ENCODE peak calls at places on chromosomes 12 and 14, in seven cellular contexts. W is posterior vena cava; X is stimulated activated CD4-positive, alpha-beta T cell treated with anti-CD3 and anti-CD28 coated beads, Interleukin-1b, Interleukin-23, amount 100 ng/mL, for 48 hours; J is kidney epithelial cell; U is activated CD8-positive, alpha-beta memory T cell treated with anti-CD3 and anti-CD28 coated beads for 48 hours; E is naive B cell; A is breast epithelium. Z is an unnamed sample.
A peak's percentile ranks its signal among the peaks of the same experiment; 100 is the strongest.

GRCh38 chr14:95334044-95334443 is 14.3 kb upstream of the CLMN start:
- DNase-seq in W (no peak), X (no peak), J (no peak), U (no peak), E (no peak), A (no peak), Z (no peak)

GRCh38 chr14:104150201-104151027 is 12.0 kb downstream of the KIF26A start:
- DNase-seq in W (no peak), X (no peak), J (no peak), U (no peak), E (no peak), A (no peak), Z (no peak)

GRCh38 chr14:74974364-74975058 is 19.1 kb upstream of the PGF start:
- DNase-seq in W (no peak), X (no peak), J (no peak), U (no peak), E (no peak), A (no peak), Z (no peak)

GRCh38 chr12:12718382-12718761 is 1.2 kb downstream of the CDKN1B start:
- DNase-seq in W (no peak), X (no peak), J (no peak), U (no peak), E (no peak), A (no peak), Z (no peak)

GRCh38 chr12:31865023-31865422 is 94.2 kb upstream of the RESF1 start:
- DNase-seq in W (no peak), X (no peak), J (no peak), U (no peak), E (no peak), A (no peak), Z (no peak)

GRCh38 chr12:79655036-79655435 is 35.7 kb downstream of the PAWR start:
- DNase-seq in W (no peak), X (no peak), J (no peak), U (no peak), E (no peak), A (no peak), Z (no peak)

GRCh38 chr14:68363841-68364711 is 428.8 kb downstream of the ZFP36L1 start:
- DNase-seq in W (peak; percentile 86), X (no peak), J (peak; percentile 70), U (no peak), E (no peak), A (no peak), Z (peak; percentile 62)

GRCh38 chr12:30010071-30011052 is 226.6 kb upstream of the TMTC1 start:
- DNase-seq in W (no peak), X (no peak), J (no peak), U (no peak), E (no peak), A (no peak), Z (no peak)

GRCh38 chr14:101061411-101062064 is 158.0 kb upstream of the RTL1 start:
- DNase-seq in W (peak; percentile 62), X (no peak), J (no peak), U (no peak), E (no peak), A (no peak), Z (no peak)

GRCh38 chr12:123063535-123063934 is 83.1 kb downstream of the ARL6IP4 start:
- DNase-seq in W (no peak), X (peak; percentile 31), J (no peak), U (no peak), E (no peak), A (no peak), Z (peak; percentile 28)

GRCh38 chr12:45726594-45727300 is 2.8 kb upstream of the ARID2 start:
- DNase-seq in W (peak; percentile 91), X (peak; percentile 16), J (no peak), U (peak; percentile 18), E (peak; percentile 20), A (peak; percentile 38), Z (peak; percentile 21)

GRCh38 chr14:79703209-79703608 is 508.1 kb downstream of the DIO2 start:
- DNase-seq in W (no peak), X (no peak), J (no peak), U (no peak), E (no peak), A (no peak), Z (no peak)

GRCh38 chr12:130452546-130452945 is 114.9 kb downstream of the PIWIL1 start:
- DNase-seq in W (no peak), X (no peak), J (no peak), U (no peak), E (no peak), A (no peak), Z (no peak)

GRCh38 chr14:105271224-105271890 is 23.0 kb downstream of the BTBD6 start:
- DNase-seq in W (peak; percentile 74), X (no peak), J (no peak), U (no peak), E (no peak), A (no peak), Z (no peak)

GRCh38 chr12:1593232-1594044 is 943 bp downstream of the FBXL14 start:
- DNase-seq in W (peak; percentile 84), X (peak; percentile 51), J (no peak), U (peak; percentile 22), E (peak; percentile 70), A (no peak), Z (no peak)

GRCh38 chr14:66379116-66379515 is 107.1 kb upstream of the CCDC196 start:
- DNase-seq in W (no peak), X (no peak), J (no peak), U (no peak), E (no peak), A (no peak), Z (no peak)

GRCh38 chr14:25887251-25887908 is 710.5 kb downstream of the NOVA1 start:
- DNase-seq in W (no peak), X (no peak), J (peak; percentile 28), U (no peak), E (no peak), A (no peak), Z (no peak)

GRCh38 chr14:76975051-76975450 is 53.5 kb downstream of the IRF2BPL start:
- DNase-seq in W (no peak), X (no peak), J (no peak), U (no peak), E (no peak), A (no peak), Z (no peak)

GRCh38 chr12:110171636-110172035 is 47.5 kb downstream of the IFT81 start:
- DNase-seq in W (no peak), X (no peak), J (no peak), U (no peak), E (no peak), A (no peak), Z (no peak)

GRCh38 chr14:47346849-47347248 is 328.6 kb downstream of the MDGA2 start:
- DNase-seq in W (no peak), X (no peak), J (no peak), U (no peak), E (no peak), A (no peak), Z (no peak)

GRCh38 chr14:60861545-60862147 is 119.2 kb downstream of the TRMT5 start:
- DNase-seq in W (no peak), X (no peak), J (no peak), U (no peak), E (no peak), A (no peak), Z (no peak)

GRCh38 chr12:49687941-49688340 is 19.3 kb downstream of the FMNL3 start:
- DNase-seq in W (no peak), X (no peak), J (no peak), U (no peak), E (no peak), A (no peak), Z (no peak)

GRCh38 chr14:68307769-68308168 is 485.1 kb downstream of the ZFP36L1 start:
- DNase-seq in W (no peak), X (no peak), J (no peak), U (no peak), E (no peak), A (no peak), Z (peak; percentile 43)

GRCh38 chr12:58148405-58148804 is 207.0 kb downstream of the ATP23 start:
- DNase-seq in W (no peak), X (no peak), J (peak; percentile 73), U (no peak), E (no peak), A (peak; percentile 27), Z (peak; percentile 49)

GRCh38 chr14:51327376-51327775 is 87.3 kb downstream of the TMX1 start:
- DNase-seq in W (no peak), X (no peak), J (no peak), U (no peak), E (no peak), A (no peak), Z (peak; percentile 52)

GRCh38 chr12:27277846-27278260 is 33.8 kb downstream of the STK38L start:
- DNase-seq in W (no peak), X (no peak), J (no peak), U (no peak), E (no peak), A (no peak), Z (peak; percentile 97)

GRCh38 chr14:105398726-105399440 is 545 bp downstream of the TEX22 start:
- DNase-seq in W (no peak), X (peak; percentile 49), J (no peak), U (no peak), E (no peak), A (no peak), Z (peak; percentile 11)

GRCh38 chr12:108374596-108375320 is 35.6 kb upstream of the CMKLR1 start:
- DNase-seq in W (no peak), X (no peak), J (no peak), U (no peak), E (no peak), A (no peak), Z (no peak)